ENCODE peak calls at places on chromosomes 13 and 19, in five cellular contexts. V is NCI-H460; R is psoas muscle; T is CD8-positive, alpha-beta memory T cell; N is hypothalamus. W is an unnamed sample.
A peak's percentile ranks its signal among the peaks of the same experiment; 100 is the strongest.

GRCh38 chr19:13027031-13027430 is 31.8 kb downstream of the NFIX start:
- DNase-seq in V (no peak), R (no peak), T (no peak), N (no peak), W (no peak)

GRCh38 chr13:42981853-42982252 is 10.2 kb downstream of the EPSTI1 start:
- DNase-seq in V (no peak), R (no peak), T (no peak), N (no peak), W (no peak)

GRCh38 chr13:99968521-99969367 is 2.8 kb downstream of the ZIC5 start:
- DNase-seq in V (no peak), R (no peak), T (no peak), N (no peak), W (no peak)

GRCh38 chr13:79451500-79451962 is 29.4 kb upstream of the NDFIP2 start:
- DNase-seq in V (no peak), R (no peak), T (peak; percentile 77), N (no peak), W (no peak)

GRCh38 chr13:61777281-61777680 is 361.6 kb upstream of the PCDH20 start:
- DNase-seq in V (no peak), R (no peak), T (no peak), N (no peak), W (no peak)

GRCh38 chr13:109351236-109351635 is 435.1 kb downstream of the IRS2 start:
- DNase-seq in V (no peak), R (no peak), T (no peak), N (no peak), W (no peak)

GRCh38 chr13:108363651-108364050 is 94.1 kb downstream of the TNFSF13B start:
- DNase-seq in V (no peak), R (no peak), T (no peak), N (no peak), W (no peak)

GRCh38 chr19:42313840-42314755 is 989 bp downstream of the TMEM145 start:
- DNase-seq in V (no peak), R (no peak), T (no peak), N (no peak), W (no peak)

GRCh38 chr13:19266979-19267378 is 85.4 kb upstream of the TUBA3C start:
- DNase-seq in V (no peak), R (no peak), T (no peak), N (no peak), W (no peak)

GRCh38 chr13:30143671-30144400 is 163.5 kb downstream of the KATNAL1 start:
- DNase-seq in V (no peak), R (no peak), T (no peak), N (no peak), W (no peak)

GRCh38 chr13:114268344-114269280 is 12.8 kb upstream of the UPF3A start:
- DNase-seq in V (no peak), R (no peak), T (no peak), N (no peak), W (no peak)

GRCh38 chr19:17097593-17098126 is 22.1 kb downstream of the MYO9B start:
- DNase-seq in V (peak; percentile 52), R (no peak), T (no peak), N (no peak), W (peak; percentile 47)

GRCh38 chr19:18439025-18439909 is 1.3 kb upstream of the ISYNA1 start:
- DNase-seq in V (no peak), R (no peak), T (no peak), N (no peak), W (peak; percentile 60)

GRCh38 chr13:65600702-65601101 is 1629.4 kb downstream of the PCDH9 start:
- DNase-seq in V (peak; percentile 11), R (no peak), T (no peak), N (no peak), W (no peak)

GRCh38 chr19:29285878-29286277 is 72.9 kb upstream of the UQCRFS1 start:
- DNase-seq in V (no peak), R (no peak), T (no peak), N (no peak), W (no peak)

GRCh38 chr13:110012102-110012739 is 225.8 kb upstream of the IRS2 start:
- DNase-seq in V (no peak), R (no peak), T (no peak), N (no peak), W (no peak)

GRCh38 chr13:112055032-112055416 is 11.9 kb upstream of the SOX1 start:
- DNase-seq in V (no peak), R (no peak), T (no peak), N (no peak), W (no peak)

GRCh38 chr19:33273881-33274662 is 28.3 kb downstream of the CEBPA start:
- DNase-seq in V (peak; percentile 7), R (peak; percentile 58), T (no peak), N (no peak), W (peak; percentile 42)

GRCh38 chr19:35436477-35437141 is 11.4 kb upstream of the FFAR2 start:
- DNase-seq in V (no peak), R (no peak), T (no peak), N (no peak), W (no peak)

GRCh38 chr13:39451860-39452301 is 151.1 kb downstream of the LHFPL6 start:
- DNase-seq in V (no peak), R (peak; percentile 31), T (no peak), N (no peak), W (no peak)

GRCh38 chr13:31898383-31899071 is 133.0 kb upstream of the FRY start:
- DNase-seq in V (no peak), R (no peak), T (no peak), N (no peak), W (no peak)

GRCh38 chr13:21240586-21240985 is 64.1 kb downstream of the MRPL57 start:
- DNase-seq in V (no peak), R (no peak), T (no peak), N (no peak), W (no peak)

GRCh38 chr19:39645800-39646411 is 9.8 kb upstream of the LGALS16 start:
- DNase-seq in V (peak; percentile 12), R (no peak), T (no peak), N (no peak), W (no peak)

GRCh38 chr19:36837525-36837901 is 674 bp downstream of the ZNF790 start:
- DNase-seq in V (no peak), R (no peak), T (no peak), N (no peak), W (no peak)

GRCh38 chr13:96958286-96958891 is 35.9 kb downstream of the OXGR1 start:
- DNase-seq in V (peak; percentile 12), R (no peak), T (no peak), N (no peak), W (no peak)

GRCh38 chr19:35871611-35872010 is 3.2 kb downstream of the APLP1 start:
- DNase-seq in V (no peak), R (no peak), T (no peak), N (no peak), W (no peak)

W was measured in uterus.